ENCODE peak calls at places on chromosomes 13 and 19, in six cellular contexts. C is A549, Z is body of pancreas, U is Peyer's patch, G is erythroblast, Y is IMR-90. T is an unnamed sample.

GRCh38 chr19:33438016-33438671 is 64.6 kb downstream of the CEBPG start:
- DNase-seq in C (peak), Z (no peak), U (peak), G (no peak), Y (peak), T (no peak)

GRCh38 chr13:42812311-42812710 is 30.9 kb downstream of the FAM216B start:
- DNase-seq in C (no peak), Z (no peak), U (no peak), G (no peak), Y (no peak), T (no peak)

GRCh38 chr13:40254394-40254793 is 412.0 kb downstream of the FOXO1 start:
- DNase-seq in C (no peak), Z (no peak), U (no peak), G (no peak), Y (no peak), T (no peak)

GRCh38 chr13:21034602-21035190 is 26.7 kb downstream of the LATS2 start:
- DNase-seq in C (no peak), Z (no peak), U (no peak), G (no peak), Y (no peak), T (no peak)

GRCh38 chr13:99842379-99842778 is 129.2 kb downstream of the ZIC5 start:
- DNase-seq in C (no peak), Z (no peak), U (no peak), G (no peak), Y (no peak), T (no peak)

GRCh38 chr13:53250272-53250875 is 221.8 kb downstream of the OLFM4 start:
- DNase-seq in C (peak), Z (peak), U (no peak), G (peak), Y (peak), T (no peak)

GRCh38 chr13:84570831-84571230 is 688.6 kb upstream of the SLITRK1 start:
- DNase-seq in C (no peak), Z (no peak), U (no peak), G (no peak), Y (peak), T (no peak)

GRCh38 chr19:30158067-30158892 is 213.9 kb upstream of the ZNF536 start:
- DNase-seq in C (no peak), Z (no peak), U (no peak), G (no peak), Y (no peak), T (no peak)

GRCh38 chr19:50058425-50058824 is 32.6 kb downstream of the ZNF473 start:
- DNase-seq in C (no peak), Z (no peak), U (no peak), G (no peak), Y (no peak), T (no peak)

GRCh38 chr19:41218615-41219507 is at the start of gene AXL:
- DNase-seq in C (peak), Z (peak), U (peak), G (no peak), Y (peak), T (no peak)

GRCh38 chr13:77330009-77330471 is 3.1 kb upstream of the MYCBP2 start:
- DNase-seq in C (no peak), Z (no peak), U (no peak), G (no peak), Y (no peak), T (no peak)

GRCh38 chr13:19993024-19993423 is 34.5 kb downstream of the ZMYM2 start:
- DNase-seq in C (no peak), Z (no peak), U (no peak), G (no peak), Y (no peak), T (no peak)

GRCh38 chr13:39159393-39159792 is 121.1 kb downstream of the NHLRC3 start:
- DNase-seq in C (no peak), Z (no peak), U (no peak), G (no peak), Y (no peak), T (no peak)

GRCh38 chr19:40191836-40192646 is 815 bp downstream of the MAP3K10 start:
- DNase-seq in C (peak), Z (peak), U (no peak), G (peak), Y (peak), T (peak)

GRCh38 chr13:48400090-48400694 is 12.7 kb downstream of the LPAR6 start:
- DNase-seq in C (no peak), Z (no peak), U (no peak), G (no peak), Y (no peak), T (no peak)

GRCh38 chr19:28633223-28634030 is 579.5 kb downstream of the UQCRFS1 start:
- DNase-seq in C (no peak), Z (peak), U (no peak), G (peak), Y (peak), T (peak)

GRCh38 chr13:46633416-46633815 is 80.4 kb downstream of the LRCH1 start:
- DNase-seq in C (no peak), Z (no peak), U (no peak), G (no peak), Y (peak), T (no peak)

GRCh38 chr13:43664700-43665191 is 122.0 kb downstream of the ENOX1 start:
- DNase-seq in C (no peak), Z (peak), U (peak), G (peak), Y (peak), T (no peak)

GRCh38 chr19:50427997-50428425 is 4.7 kb upstream of the MYBPC2 start:
- DNase-seq in C (no peak), Z (peak), U (peak), G (peak), Y (peak), T (no peak)

GRCh38 chr19:43774103-43774939 is 6.5 kb downstream of the KCNN4 start:
- DNase-seq in C (no peak), Z (peak), U (peak), G (peak), Y (peak), T (no peak)

GRCh38 chr19:11457115-11457514 is 21.7 kb downstream of the PRKCSH start:
- DNase-seq in C (no peak), Z (no peak), U (no peak), G (no peak), Y (no peak), T (no peak)

GRCh38 chr19:50967924-50968708 is 1.3 kb downstream of the KLK6 start:
- DNase-seq in C (no peak), Z (no peak), U (no peak), G (no peak), Y (no peak), T (no peak)

GRCh38 chr13:87821512-87821911 is 150.3 kb downstream of the SLITRK5 start:
- DNase-seq in C (no peak), Z (no peak), U (no peak), G (no peak), Y (no peak), T (no peak)

GRCh38 chr13:97798836-97799235 is 154.6 kb upstream of the IPO5 start:
- DNase-seq in C (no peak), Z (no peak), U (no peak), G (no peak), Y (peak), T (no peak)

GRCh38 chr19:8397746-8398721 is 7.9 kb downstream of the RAB11B start:
- DNase-seq in C (no peak), Z (no peak), U (peak), G (no peak), Y (no peak), T (no peak)

GRCh38 chr19:48987323-48987722 is 5.8 kb downstream of the GYS1 start:
- DNase-seq in C (no peak), Z (no peak), U (no peak), G (no peak), Y (no peak), T (no peak)

GRCh38 chr13:45180303-45180702 is 20.5 kb downstream of the KCTD4 start:
- DNase-seq in C (no peak), Z (no peak), U (no peak), G (no peak), Y (no peak), T (no peak)

GRCh38 chr13:36920612-36921185 is 661 bp upstream of the SMAD9 start:
- DNase-seq in C (no peak), Z (no peak), U (no peak), G (peak), Y (no peak), T (no peak)

GRCh38 chr19:33501957-33502356 is 19.6 kb downstream of the PEPD start:
- DNase-seq in C (no peak), Z (no peak), U (peak), G (no peak), Y (no peak), T (no peak)

GRCh38 chr13:69324109-69324886 is 783.3 kb upstream of the ATXN8OS start:
- DNase-seq in C (no peak), Z (no peak), U (no peak), G (peak), Y (no peak), T (no peak)

GRCh38 chr13:70339738-70340137 is 231.5 kb upstream of the KLHL1 start:
- DNase-seq in C (no peak), Z (peak), U (no peak), G (no peak), Y (no peak), T (no peak)

GRCh38 chr13:28678809-28679208 is 19.9 kb downstream of the POMP start:
- DNase-seq in C (no peak), Z (no peak), U (no peak), G (no peak), Y (no peak), T (no peak)

GRCh38 chr19:30640266-30640965 is 268.2 kb downstream of the ZNF536 start:
- DNase-seq in C (no peak), Z (no peak), U (no peak), G (no peak), Y (no peak), T (no peak)

GRCh38 chr13:109737606-109738005 is 48.8 kb downstream of the IRS2 start:
- DNase-seq in C (no peak), Z (no peak), U (no peak), G (no peak), Y (peak), T (no peak)

GRCh38 chr19:10290876-10291553 is 1.3 kb downstream of the ICAM5 start:
- DNase-seq in C (no peak), Z (peak), U (peak), G (peak), Y (peak), T (no peak)

GRCh38 chr19:10288662-10289166 is 1.0 kb upstream of the ICAM5 start:
- DNase-seq in C (peak), Z (no peak), U (no peak), G (peak), Y (peak), T (no peak)

GRCh38 chr19:10290439-10290875 is 705 bp downstream of the ICAM5 start:
- DNase-seq in C (no peak), Z (no peak), U (no peak), G (peak), Y (peak), T (no peak)

GRCh38 chr19:10289167-10289835 is 451 bp upstream of the ICAM5 start:
- DNase-seq in C (no peak), Z (no peak), U (no peak), G (peak), Y (peak), T (no peak)

DNA sequence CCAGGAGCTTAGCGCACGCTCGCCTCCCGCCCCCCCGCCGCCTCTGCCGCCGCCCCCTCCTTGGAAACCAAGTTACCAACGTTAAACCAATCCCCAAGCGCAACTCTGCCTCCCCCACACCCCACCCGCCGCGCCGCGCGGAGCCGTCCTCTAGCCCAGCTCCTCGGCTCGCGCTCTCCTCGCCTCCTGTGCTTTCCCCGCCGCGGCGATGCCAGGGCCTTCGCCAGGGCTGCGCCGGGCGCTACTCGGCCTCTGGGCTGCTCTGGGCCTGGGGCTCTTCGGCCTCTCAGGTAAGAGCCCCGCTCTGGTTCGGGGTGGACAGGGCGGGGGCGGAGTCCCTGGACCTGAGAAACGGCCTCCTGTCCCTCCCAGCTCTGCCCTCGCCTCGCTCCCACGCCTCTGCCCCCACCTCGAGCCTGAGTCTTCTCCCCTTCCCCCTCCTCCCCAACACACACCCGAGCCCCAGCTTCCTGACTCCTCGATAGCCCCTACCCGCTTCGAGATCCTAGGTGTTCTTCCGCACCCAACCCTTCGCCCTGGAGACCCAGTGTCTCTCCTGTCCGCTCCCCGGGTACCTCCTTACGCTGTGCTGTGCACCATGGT is at the start of gene ICAM5:
- DNase-seq in C (no peak), Z (no peak), U (no peak), G (peak), Y (peak), T (no peak)
- TF ChIP-seq POLR2A in C (no peak), Z (no peak), U (no peak), G (no peak), Y (no peak), T (no peak)

DNA sequence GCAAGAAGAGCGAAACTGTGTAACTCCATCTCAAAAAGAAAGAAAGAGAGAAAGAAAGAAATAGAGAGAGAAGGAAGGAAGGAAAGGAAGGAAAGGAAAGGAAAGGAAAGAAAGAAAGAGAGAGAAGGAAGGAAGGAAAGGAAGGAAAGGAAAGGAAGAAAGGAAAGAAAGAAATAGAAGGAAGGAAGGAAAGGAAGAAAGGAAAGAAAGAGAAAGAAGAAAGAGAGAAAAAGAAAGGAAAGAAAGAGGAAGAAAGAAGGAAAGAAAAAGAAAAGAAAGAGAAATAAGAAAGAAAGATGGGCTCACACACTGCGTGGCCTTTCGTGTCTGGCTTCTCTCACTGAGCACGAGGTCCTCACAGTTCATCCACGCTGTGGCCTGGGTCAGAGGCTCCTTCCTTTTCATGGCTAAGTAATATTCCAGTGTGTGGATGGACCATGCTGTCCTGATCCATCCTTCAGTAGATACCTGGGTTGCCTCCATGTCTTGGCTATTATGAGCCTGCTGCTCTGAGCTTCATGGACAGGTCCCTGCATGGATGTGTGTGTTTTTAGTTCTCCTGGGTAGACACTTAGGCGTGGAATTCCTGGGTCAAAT is 67.4 kb upstream of the NFIC start:
- DNase-seq in C (no peak), Z (no peak), U (no peak), G (no peak), Y (no peak), T (no peak)
- TF ChIP-seq POLR2A in C (no peak), Z (no peak), U (no peak), G (no peak), Y (no peak), T (no peak)

DNA sequence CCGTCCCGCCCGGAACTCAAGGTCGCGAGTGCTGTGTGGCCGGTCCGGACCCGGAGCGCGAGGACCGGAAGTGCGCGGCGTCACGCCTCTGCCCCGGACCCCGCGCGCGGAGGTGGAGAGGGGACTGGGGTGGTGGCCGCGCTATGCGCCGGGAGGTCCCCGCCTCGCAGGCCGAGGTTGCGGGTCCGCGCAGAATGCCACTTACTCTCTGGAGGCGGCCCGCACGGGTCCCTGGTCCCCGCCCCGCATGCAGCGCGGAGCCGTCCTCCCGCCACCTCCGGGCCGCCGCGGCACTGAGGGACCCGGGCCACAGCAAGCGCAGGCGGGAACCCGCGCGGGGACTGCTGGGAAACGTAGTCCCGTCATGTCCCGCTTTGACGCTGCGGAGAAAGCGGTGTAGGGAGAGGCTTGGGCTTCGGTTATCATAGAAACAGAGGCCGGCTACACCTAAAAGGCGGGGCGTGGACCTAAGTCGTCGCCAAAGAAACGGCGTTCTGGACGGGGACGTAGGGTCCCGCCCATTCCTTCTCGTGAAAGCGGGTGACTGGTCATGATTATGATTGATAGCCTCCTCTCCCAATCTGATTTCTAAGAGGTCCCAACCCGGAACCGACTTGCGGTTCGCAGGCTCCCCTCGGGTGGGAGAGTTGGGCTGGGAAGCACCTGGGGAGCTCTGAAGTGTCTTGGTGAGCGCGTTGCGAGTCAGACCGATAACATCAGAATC is at the start of gene ZNF837:
- DNase-seq in C (peak), Z (peak), U (peak), G (peak), Y (peak), T (peak)
- TF ChIP-seq POLR2A in C (peak), Z (peak), U (peak), G (peak), Y (peak), T (peak)

GRCh38 chr19:55390461-55390880 is 4.7 kb downstream of the RPL28 start:
- DNase-seq in C (no peak), Z (no peak), U (no peak), G (no peak), Y (no peak), T (no peak)
- TF ChIP-seq POLR2A in C (no peak), Z (no peak), U (no peak), G (peak), Y (no peak), T (no peak)

DNA sequence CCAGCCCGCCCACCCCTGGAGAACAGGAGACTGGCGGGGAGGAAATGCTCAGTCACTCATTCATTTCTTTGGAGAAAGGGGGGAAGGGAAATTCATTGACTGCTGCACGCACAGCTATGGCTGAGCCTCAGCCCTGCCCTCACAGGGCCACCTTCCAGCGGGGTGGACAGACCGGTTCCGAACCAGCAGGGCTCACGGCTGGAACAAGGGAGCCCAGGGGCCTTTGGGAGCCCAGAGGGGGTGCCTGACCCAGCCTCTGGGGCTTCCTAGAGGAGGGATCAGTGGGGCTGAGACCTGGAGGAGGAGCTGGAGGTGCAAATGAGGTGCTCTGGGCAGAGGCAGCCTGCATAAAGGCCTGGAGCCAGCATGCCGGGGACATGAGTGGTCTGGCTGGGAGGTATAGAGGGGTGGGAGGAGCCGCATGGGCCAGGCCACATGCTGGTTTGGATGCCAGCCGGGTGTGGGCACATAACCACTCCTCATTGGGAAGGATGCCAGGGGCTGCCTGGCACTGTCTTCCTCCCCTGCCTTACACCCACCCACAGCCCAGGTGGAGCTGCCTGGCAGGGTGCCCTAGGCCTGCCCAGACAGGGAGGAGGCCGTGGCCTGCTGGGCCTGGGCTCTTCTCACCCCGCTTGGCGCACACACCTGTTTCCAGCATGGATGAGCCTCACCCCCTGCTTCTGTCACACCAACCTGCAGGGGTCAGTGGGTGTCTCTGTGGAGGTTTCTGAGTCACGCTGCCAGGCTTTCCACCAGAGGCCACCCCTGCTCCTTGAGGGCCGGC is 26.9 kb downstream of the PPP5C start:
- DNase-seq in C (peak), Z (peak), U (peak), G (no peak), Y (peak), T (no peak)
- TF ChIP-seq POLR2A in C (peak), Z (peak), U (no peak), G (no peak), Y (no peak), T (no peak)

GRCh38 chr19:38684078-38684861 is 36.8 kb downstream of the ACTN4 start:
- DNase-seq in C (peak), Z (peak), U (peak), G (peak), Y (peak), T (no peak)

GRCh38 chr19:38687837-38688378 is 40.5 kb downstream of the ACTN4 start:
- DNase-seq in C (no peak), Z (no peak), U (no peak), G (no peak), Y (no peak), T (no peak)

GRCh38 chr19:38685666-38686529 is 38.4 kb downstream of the ACTN4 start:
- DNase-seq in C (peak), Z (peak), U (no peak), G (peak), Y (peak), T (no peak)

GRCh38 chr19:38684862-38685665 is 37.6 kb downstream of the ACTN4 start:
- DNase-seq in C (no peak), Z (no peak), U (no peak), G (no peak), Y (no peak), T (no peak)

DNA sequence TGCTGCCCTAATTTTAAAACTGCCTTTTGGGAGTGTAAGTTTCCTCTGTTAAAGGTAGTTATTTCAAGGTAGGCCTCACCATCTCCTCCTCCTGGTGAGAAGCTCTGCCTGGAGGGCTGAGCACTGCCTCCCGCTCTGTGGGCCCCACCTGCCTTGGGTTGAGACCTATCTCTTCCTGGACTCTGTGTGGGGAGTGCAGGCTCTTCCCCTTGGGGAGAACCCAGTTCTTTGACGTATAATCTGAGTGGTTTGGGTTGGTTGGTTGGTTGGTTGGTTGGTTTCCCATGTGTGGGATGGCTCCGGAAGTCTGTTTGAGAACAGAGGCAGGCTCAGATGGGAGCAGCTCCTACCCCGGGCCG is 39.1 kb downstream of the ACTN4 start:
- DNase-seq in C (no peak), Z (no peak), U (peak), G (no peak), Y (no peak), T (no peak)
- TF ChIP-seq POLR2A in C (no peak), Z (no peak), U (no peak), G (no peak), Y (no peak), T (no peak)